ENCODE peak calls at places on chromosomes 13 and 19, in ten cellular contexts. One of them, this sample, is unnamed.

GRCh38 chr19:37975071-37975470 is 68.1 kb downstream of the SIPA1L3 start:
- DNase-seq in fibroblast of lung: no peak
- DNase-seq in choroid plexus epithelial cell: no peak
- DNase-seq in neural progenitor cell: no peak
- DNase-seq in endothelial cell: no peak
- DNase-seq in MCF 10A: no peak
- DNase-seq in HFFc6: no peak
- DNase-seq in omental fat pad: no peak
- DNase-seq in type B pancreatic cell: no peak
- DNase-seq in IMR-90: no peak
- DNase-seq in this sample: no peak

GRCh38 chr13:66014757-66015156 is 1215.4 kb downstream of the PCDH9 start:
- DNase-seq in MCF 10A: no peak
- DNase-seq in omental fat pad: no peak
- DNase-seq in type B pancreatic cell: no peak
- DNase-seq in endothelial cell: no peak
- DNase-seq in IMR-90: peak
- DNase-seq in fibroblast of lung: no peak
- DNase-seq in neural progenitor cell: no peak
- DNase-seq in choroid plexus epithelial cell: no peak
- DNase-seq in HFFc6: no peak
- DNase-seq in this sample: no peak

GRCh38 chr19:13999085-13999484 is 7.0 kb downstream of the RFX1 start:
- DNase-seq in IMR-90: no peak
- DNase-seq in type B pancreatic cell: no peak
- DNase-seq in endothelial cell: no peak
- DNase-seq in neural progenitor cell: no peak
- DNase-seq in HFFc6: no peak
- DNase-seq in MCF 10A: no peak
- DNase-seq in fibroblast of lung: no peak
- DNase-seq in choroid plexus epithelial cell: no peak
- DNase-seq in omental fat pad: no peak
- DNase-seq in this sample: no peak

GRCh38 chr19:35805518-35806102 is 7.0 kb downstream of the PRODH2 start:
- DNase-seq in fibroblast of lung: no peak
- DNase-seq in HFFc6: no peak
- DNase-seq in MCF 10A: no peak
- DNase-seq in neural progenitor cell: no peak
- DNase-seq in endothelial cell: no peak
- DNase-seq in type B pancreatic cell: no peak
- DNase-seq in omental fat pad: no peak
- DNase-seq in choroid plexus epithelial cell: no peak
- DNase-seq in IMR-90: no peak
- DNase-seq in this sample: no peak

GRCh38 chr13:21152251-21152899 is 24.0 kb downstream of the SKA3 start:
- DNase-seq in choroid plexus epithelial cell: no peak
- DNase-seq in MCF 10A: no peak
- DNase-seq in neural progenitor cell: peak
- DNase-seq in omental fat pad: no peak
- DNase-seq in IMR-90: no peak
- DNase-seq in HFFc6: no peak
- DNase-seq in endothelial cell: no peak
- DNase-seq in fibroblast of lung: no peak
- DNase-seq in type B pancreatic cell: no peak
- DNase-seq in this sample: no peak

GRCh38 chr13:77918391-77919261 is at the start of gene EDNRB:
- DNase-seq in choroid plexus epithelial cell: peak
- DNase-seq in MCF 10A: no peak
- DNase-seq in omental fat pad: no peak
- DNase-seq in fibroblast of lung: peak
- DNase-seq in neural progenitor cell: peak
- DNase-seq in endothelial cell: peak
- DNase-seq in IMR-90: peak
- DNase-seq in type B pancreatic cell: no peak
- DNase-seq in HFFc6: no peak
- DNase-seq in this sample: peak

GRCh38 chr13:88248393-88248792 is 577.2 kb downstream of the SLITRK5 start:
- DNase-seq in IMR-90: no peak
- DNase-seq in omental fat pad: no peak
- DNase-seq in neural progenitor cell: peak
- DNase-seq in HFFc6: no peak
- DNase-seq in endothelial cell: no peak
- DNase-seq in choroid plexus epithelial cell: no peak
- DNase-seq in fibroblast of lung: no peak
- DNase-seq in type B pancreatic cell: no peak
- DNase-seq in MCF 10A: no peak
- DNase-seq in this sample: no peak

GRCh38 chr19:3087769-3088168 is 6.4 kb upstream of the GNA11 start:
- DNase-seq in MCF 10A: no peak
- DNase-seq in type B pancreatic cell: no peak
- DNase-seq in IMR-90: no peak
- DNase-seq in omental fat pad: no peak
- DNase-seq in fibroblast of lung: no peak
- DNase-seq in endothelial cell: no peak
- DNase-seq in neural progenitor cell: no peak
- DNase-seq in HFFc6: no peak
- DNase-seq in choroid plexus epithelial cell: no peak
- DNase-seq in this sample: no peak

GRCh38 chr13:80101040-80101439 is 239.9 kb downstream of the SPRY2 start:
- DNase-seq in choroid plexus epithelial cell: peak
- DNase-seq in MCF 10A: no peak
- DNase-seq in IMR-90: no peak
- DNase-seq in neural progenitor cell: no peak
- DNase-seq in type B pancreatic cell: no peak
- DNase-seq in omental fat pad: no peak
- DNase-seq in fibroblast of lung: no peak
- DNase-seq in endothelial cell: no peak
- DNase-seq in HFFc6: no peak
- DNase-seq in this sample: no peak

GRCh38 chr13:80100636-80101035 is 240.3 kb downstream of the SPRY2 start:
- DNase-seq in omental fat pad: no peak
- DNase-seq in type B pancreatic cell: no peak
- DNase-seq in neural progenitor cell: no peak
- DNase-seq in endothelial cell: no peak
- DNase-seq in fibroblast of lung: no peak
- DNase-seq in MCF 10A: no peak
- DNase-seq in choroid plexus epithelial cell: peak
- DNase-seq in IMR-90: peak
- DNase-seq in HFFc6: peak
- DNase-seq in this sample: peak

GRCh38 chr13:80093888-80094287 is 247.0 kb downstream of the SPRY2 start:
- DNase-seq in fibroblast of lung: no peak
- DNase-seq in IMR-90: no peak
- DNase-seq in HFFc6: no peak
- DNase-seq in neural progenitor cell: no peak
- DNase-seq in omental fat pad: no peak
- DNase-seq in MCF 10A: no peak
- DNase-seq in type B pancreatic cell: no peak
- DNase-seq in endothelial cell: no peak
- DNase-seq in choroid plexus epithelial cell: no peak
- DNase-seq in this sample: no peak

GRCh38 chr13:80096383-80096782 is 244.5 kb downstream of the SPRY2 start:
- DNase-seq in neural progenitor cell: no peak
- DNase-seq in fibroblast of lung: no peak
- DNase-seq in omental fat pad: no peak
- DNase-seq in HFFc6: no peak
- DNase-seq in MCF 10A: no peak
- DNase-seq in IMR-90: no peak
- DNase-seq in endothelial cell: no peak
- DNase-seq in choroid plexus epithelial cell: no peak
- DNase-seq in type B pancreatic cell: no peak
- DNase-seq in this sample: no peak
- TF ChIP-seq CTCF in neural progenitor cell: no peak
- TF ChIP-seq CTCF in fibroblast of lung: no peak
- TF ChIP-seq CTCF in omental fat pad: no peak
- TF ChIP-seq CTCF in HFFc6: no peak
- TF ChIP-seq CTCF in MCF 10A: no peak
- TF ChIP-seq CTCF in IMR-90: no peak
- TF ChIP-seq CTCF in endothelial cell: no peak
- TF ChIP-seq CTCF in choroid plexus epithelial cell: no peak
- TF ChIP-seq CTCF in type B pancreatic cell: no peak
- TF ChIP-seq CTCF in this sample: no peak

DNA sequence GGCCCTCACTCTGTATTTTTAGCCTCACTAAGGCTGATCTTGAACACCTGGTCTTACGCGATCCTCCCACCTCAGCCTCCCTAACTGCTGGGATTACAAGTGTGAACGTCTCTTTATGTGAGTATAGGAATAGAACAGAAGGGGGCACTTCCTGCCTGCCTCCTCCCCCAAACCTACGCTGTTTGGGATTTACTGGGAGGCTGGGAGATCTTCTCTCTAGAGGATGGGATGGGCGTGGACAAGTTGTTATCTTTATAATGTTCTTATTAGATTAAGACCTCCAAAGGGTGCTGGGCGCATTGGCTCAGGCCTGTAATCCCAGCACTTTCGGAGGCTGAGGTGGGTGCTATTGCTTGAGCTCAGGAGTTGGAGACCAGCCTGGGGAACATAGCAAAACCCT is 2.9 kb upstream of the CSNK1G2 start:
- DNase-seq in type B pancreatic cell: no peak
- DNase-seq in neural progenitor cell: no peak
- DNase-seq in choroid plexus epithelial cell: no peak
- DNase-seq in endothelial cell: no peak
- DNase-seq in IMR-90: no peak
- DNase-seq in fibroblast of lung: no peak
- DNase-seq in HFFc6: no peak
- DNase-seq in omental fat pad: no peak
- DNase-seq in MCF 10A: no peak
- DNase-seq in this sample: peak
- TF ChIP-seq CTCF in type B pancreatic cell: no peak
- TF ChIP-seq CTCF in neural progenitor cell: no peak
- TF ChIP-seq CTCF in choroid plexus epithelial cell: no peak
- TF ChIP-seq CTCF in endothelial cell: no peak
- TF ChIP-seq CTCF in IMR-90: no peak
- TF ChIP-seq CTCF in fibroblast of lung: no peak
- TF ChIP-seq CTCF in HFFc6: no peak
- TF ChIP-seq CTCF in omental fat pad: no peak
- TF ChIP-seq CTCF in MCF 10A: no peak
- TF ChIP-seq CTCF in this sample: no peak

GRCh38 chr19:17341845-17342244 is 4.5 kb downstream of the GTPBP3 start:
- DNase-seq in type B pancreatic cell: no peak
- DNase-seq in IMR-90: no peak
- DNase-seq in omental fat pad: no peak
- DNase-seq in choroid plexus epithelial cell: no peak
- DNase-seq in HFFc6: no peak
- DNase-seq in fibroblast of lung: no peak
- DNase-seq in MCF 10A: no peak
- DNase-seq in neural progenitor cell: no peak
- DNase-seq in endothelial cell: no peak
- DNase-seq in this sample: no peak

GRCh38 chr19:17340302-17340870 is 3.0 kb downstream of the GTPBP3 start:
- DNase-seq in choroid plexus epithelial cell: no peak
- DNase-seq in HFFc6: no peak
- DNase-seq in endothelial cell: no peak
- DNase-seq in MCF 10A: peak
- DNase-seq in neural progenitor cell: peak
- DNase-seq in fibroblast of lung: no peak
- DNase-seq in IMR-90: no peak
- DNase-seq in type B pancreatic cell: no peak
- DNase-seq in omental fat pad: no peak
- DNase-seq in this sample: no peak

GRCh38 chr19:17341386-17341785 is 4.0 kb downstream of the GTPBP3 start:
- DNase-seq in fibroblast of lung: no peak
- DNase-seq in type B pancreatic cell: no peak
- DNase-seq in IMR-90: no peak
- DNase-seq in endothelial cell: no peak
- DNase-seq in HFFc6: no peak
- DNase-seq in choroid plexus epithelial cell: no peak
- DNase-seq in neural progenitor cell: no peak
- DNase-seq in omental fat pad: no peak
- DNase-seq in MCF 10A: no peak
- DNase-seq in this sample: no peak

GRCh38 chr19:17339088-17339741 is 1.9 kb downstream of the GTPBP3 start:
- DNase-seq in MCF 10A: no peak
- DNase-seq in omental fat pad: no peak
- DNase-seq in choroid plexus epithelial cell: no peak
- DNase-seq in fibroblast of lung: no peak
- DNase-seq in type B pancreatic cell: no peak
- DNase-seq in HFFc6: no peak
- DNase-seq in neural progenitor cell: no peak
- DNase-seq in endothelial cell: no peak
- DNase-seq in IMR-90: no peak
- DNase-seq in this sample: no peak

DNA sequence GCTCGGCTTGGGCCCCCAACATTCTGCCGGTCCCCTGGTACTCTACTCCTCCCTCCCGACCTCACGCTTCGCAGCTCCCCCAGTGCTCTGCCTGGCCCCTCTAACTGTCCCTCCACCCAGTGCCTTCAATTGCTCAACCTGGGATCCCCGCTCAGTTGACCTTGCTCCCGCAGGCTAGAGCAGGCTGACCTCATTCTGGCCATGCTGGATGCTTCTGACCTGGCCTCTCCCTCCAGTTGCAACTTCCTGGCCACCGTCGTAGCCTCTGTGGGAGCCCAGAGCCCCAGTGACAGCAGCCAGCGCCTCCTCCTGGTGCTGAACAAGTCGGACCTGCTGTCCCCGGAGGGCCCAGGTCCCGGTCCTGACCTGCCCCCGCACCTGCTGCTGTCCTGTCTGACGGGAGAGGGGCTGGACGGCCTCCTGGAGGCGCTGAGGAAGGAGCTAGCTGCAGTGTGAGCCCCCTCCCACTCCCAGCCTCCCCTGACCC is 3.6 kb downstream of the GTPBP3 start:
- DNase-seq in neural progenitor cell: no peak
- DNase-seq in endothelial cell: no peak
- DNase-seq in fibroblast of lung: no peak
- DNase-seq in IMR-90: no peak
- DNase-seq in omental fat pad: no peak
- DNase-seq in MCF 10A: no peak
- DNase-seq in choroid plexus epithelial cell: no peak
- DNase-seq in HFFc6: no peak
- DNase-seq in type B pancreatic cell: no peak
- DNase-seq in this sample: no peak
- TF ChIP-seq CTCF in neural progenitor cell: no peak
- TF ChIP-seq CTCF in endothelial cell: no peak
- TF ChIP-seq CTCF in fibroblast of lung: no peak
- TF ChIP-seq CTCF in IMR-90: no peak
- TF ChIP-seq CTCF in omental fat pad: no peak
- TF ChIP-seq CTCF in MCF 10A: no peak
- TF ChIP-seq CTCF in choroid plexus epithelial cell: no peak
- TF ChIP-seq CTCF in HFFc6: no peak
- TF ChIP-seq CTCF in type B pancreatic cell: no peak
- TF ChIP-seq CTCF in this sample: no peak

GRCh38 chr13:62358646-62358932 is 942.9 kb upstream of the PCDH20 start:
- DNase-seq in fibroblast of lung: no peak
- DNase-seq in MCF 10A: no peak
- DNase-seq in omental fat pad: no peak
- DNase-seq in choroid plexus epithelial cell: no peak
- DNase-seq in neural progenitor cell: no peak
- DNase-seq in IMR-90: no peak
- DNase-seq in endothelial cell: no peak
- DNase-seq in type B pancreatic cell: no peak
- DNase-seq in HFFc6: no peak
- DNase-seq in this sample: no peak

GRCh38 chr13:62360609-62361008 is 945.0 kb upstream of the PCDH20 start:
- DNase-seq in type B pancreatic cell: no peak
- DNase-seq in MCF 10A: no peak
- DNase-seq in omental fat pad: no peak
- DNase-seq in endothelial cell: no peak
- DNase-seq in neural progenitor cell: no peak
- DNase-seq in fibroblast of lung: no peak
- DNase-seq in HFFc6: no peak
- DNase-seq in choroid plexus epithelial cell: no peak
- DNase-seq in IMR-90: no peak
- DNase-seq in this sample: no peak

GRCh38 chr13:62356977-62357376 is 941.3 kb upstream of the PCDH20 start:
- DNase-seq in endothelial cell: no peak
- DNase-seq in omental fat pad: no peak
- DNase-seq in choroid plexus epithelial cell: no peak
- DNase-seq in MCF 10A: no peak
- DNase-seq in fibroblast of lung: no peak
- DNase-seq in IMR-90: peak
- DNase-seq in type B pancreatic cell: no peak
- DNase-seq in HFFc6: no peak
- DNase-seq in neural progenitor cell: no peak
- DNase-seq in this sample: no peak

DNA sequence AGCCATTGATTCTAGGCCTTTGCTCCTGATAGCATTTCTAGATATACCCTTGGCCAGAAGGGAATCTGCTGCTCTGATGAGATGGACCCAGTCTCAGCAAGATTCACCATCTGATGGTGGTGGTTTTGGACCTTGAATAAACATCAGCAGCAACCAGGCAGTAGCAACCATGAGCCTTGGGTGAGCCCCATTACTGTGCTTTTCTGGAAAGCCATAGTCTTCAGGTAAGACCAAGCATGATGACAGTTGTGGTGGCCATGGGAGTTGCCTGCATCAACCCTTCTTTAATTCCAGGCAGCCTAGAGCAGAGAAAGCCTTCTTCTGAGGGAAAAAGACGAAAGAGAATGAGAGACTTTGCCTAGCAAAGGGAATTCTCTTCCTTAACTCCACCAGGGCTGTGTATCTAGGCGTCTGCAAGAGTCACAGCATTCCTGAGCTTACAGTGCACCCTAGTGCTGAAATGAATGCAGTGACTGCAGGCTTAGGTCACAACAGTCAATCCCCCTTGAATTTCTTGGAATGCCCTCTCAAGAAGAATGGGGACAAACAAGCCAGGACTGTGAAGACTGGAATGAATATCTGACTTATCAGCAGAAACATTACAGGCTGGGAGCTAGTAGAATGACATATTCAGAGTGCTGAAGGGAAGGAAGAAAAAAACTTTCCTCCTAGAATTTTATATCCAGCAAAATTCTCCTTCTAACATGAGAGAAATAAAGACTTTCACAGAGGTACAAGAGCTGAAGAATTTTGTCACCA is 942.4 kb upstream of the PCDH20 start:
- DNase-seq in endothelial cell: peak
- DNase-seq in omental fat pad: no peak
- DNase-seq in IMR-90: peak
- DNase-seq in HFFc6: no peak
- DNase-seq in MCF 10A: peak
- DNase-seq in choroid plexus epithelial cell: peak
- DNase-seq in fibroblast of lung: peak
- DNase-seq in neural progenitor cell: peak
- DNase-seq in type B pancreatic cell: no peak
- DNase-seq in this sample: peak
- TF ChIP-seq CTCF in endothelial cell: peak
- TF ChIP-seq CTCF in omental fat pad: no peak
- TF ChIP-seq CTCF in IMR-90: peak
- TF ChIP-seq CTCF in HFFc6: no peak
- TF ChIP-seq CTCF in MCF 10A: peak
- TF ChIP-seq CTCF in choroid plexus epithelial cell: peak
- TF ChIP-seq CTCF in fibroblast of lung: no peak
- TF ChIP-seq CTCF in neural progenitor cell: peak
- TF ChIP-seq CTCF in type B pancreatic cell: peak
- TF ChIP-seq CTCF in this sample: no peak

This sample was measured in fibroblast of villous mesenchyme.